ENCODE peak calls at places on chromosomes 4 and X, in seven cellular contexts. L is WTC11; C is GM10248; E is activated T-cell treated with anti-CD3 and anti-CD28 coated beads for 1 hour; Q is occipital lobe; M is CD4-positive, alpha-beta T cell; S is amniotic stem cell. I is an unnamed sample.

GRCh38 chr4:86595426-86595805 is 1.3 kb downstream of the PTPN13 start:
- DNase-seq in L (no peak), C (no peak), E (no peak), Q (peak; percentile 4), M (no peak), S (peak; percentile 33), I (no peak)

GRCh38 chr4:184267673-184268573 is 50.2 kb upstream of the ENPP6 start:
- DNase-seq in L (no peak), C (peak; percentile 80), E (peak; percentile 36), Q (peak; percentile 33), M (peak; percentile 41), S (peak; percentile 48), I (no peak)

GRCh38 chr4:31349907-31350306 is 629.7 kb downstream of the PCDH7 start:
- DNase-seq in L (no peak), C (no peak), E (no peak), Q (no peak), M (no peak), S (no peak), I (no peak)

GRCh38 chr4:139214039-139214534 is 37.1 kb upstream of the ELF2 start:
- DNase-seq in L (peak; percentile 41), C (peak; percentile 78), E (no peak), Q (no peak), M (no peak), S (no peak), I (peak; percentile 42)

GRCh38 chrX:150570512-150570911 is 2.1 kb downstream of the MTM1 start:
- DNase-seq in L (no peak), C (no peak), E (no peak), Q (no peak), M (no peak), S (no peak), I (no peak)

GRCh38 chrX:101958139-101958538 is 26.3 kb upstream of the ZMAT1 start:
- DNase-seq in L (no peak), C (no peak), E (no peak), Q (no peak), M (no peak), S (no peak), I (no peak)

GRCh38 chr4:85127653-85128052 is 161.2 kb upstream of the WDFY3 start:
- DNase-seq in L (peak; percentile 64), C (peak; percentile 37), E (no peak), Q (no peak), M (no peak), S (no peak), I (peak; percentile 30)

GRCh38 chr4:156606444-156607197 is 365.0 kb downstream of the PDGFC start:
- DNase-seq in L (no peak), C (no peak), E (no peak), Q (no peak), M (no peak), S (no peak), I (no peak)

GRCh38 chr4:25351777-25352421 is 25.2 kb upstream of the ANAPC4 start:
- DNase-seq in L (no peak), C (no peak), E (no peak), Q (no peak), M (no peak), S (peak; percentile 0), I (no peak)

GRCh38 chrX:9466115-9466495 is 1.2 kb downstream of the TBL1X start:
- DNase-seq in L (peak; percentile 26), C (no peak), E (peak; percentile 6), Q (no peak), M (no peak), S (no peak), I (peak; percentile 13)

GRCh38 chr4:125891597-125892258 is 577.0 kb downstream of the FAT4 start:
- DNase-seq in L (no peak), C (no peak), E (no peak), Q (no peak), M (no peak), S (peak; percentile 81), I (no peak)

GRCh38 chr4:14338206-14338605 is 664.1 kb upstream of the CPEB2 start:
- DNase-seq in L (no peak), C (no peak), E (no peak), Q (no peak), M (no peak), S (no peak), I (no peak)

GRCh38 chr4:126869967-126870366 is 762.8 kb upstream of the INTU start:
- DNase-seq in L (no peak), C (no peak), E (no peak), Q (no peak), M (no peak), S (no peak), I (no peak)

GRCh38 chr4:40395908-40396806 is 61.0 kb downstream of the CHRNA9 start:
- DNase-seq in L (no peak), C (no peak), E (no peak), Q (no peak), M (no peak), S (no peak), I (no peak)

GRCh38 chr4:40924096-40924792 is 174.5 kb downstream of the NSUN7 start:
- DNase-seq in L (peak; percentile 81), C (peak; percentile 80), E (peak; percentile 61), Q (no peak), M (peak; percentile 45), S (peak; percentile 43), I (peak; percentile 57)

I was measured in GM12891.